ENCODE peak calls at places on chromosomes 2 and 18, in seven cellular contexts. P is MM.1S, I is fibroblast of lung, E is K562, N is mammary epithelial cell, J is A673, K is hepatocyte. Y is an unnamed sample.

GRCh38 chr2:168216351-168217005 is 30.9 kb downstream of the STK39 start:
- DNase-seq in P (no peak), I (no peak), E (no peak), N (peak), J (no peak), K (no peak), Y (no peak)

GRCh38 chr2:1052671-1053270 is 102.1 kb downstream of the SNTG2 start:
- DNase-seq in P (no peak), I (peak), E (no peak), N (no peak), J (no peak), K (peak), Y (no peak)

GRCh38 chr2:125227843-125228392 is 1202.8 kb downstream of the CNTNAP5 start:
- DNase-seq in P (peak), I (no peak), E (no peak), N (no peak), J (no peak), K (no peak), Y (no peak)

GRCh38 chr2:178005756-178006155 is 66.8 kb downstream of the PDE11A start:
- DNase-seq in P (no peak), I (no peak), E (no peak), N (no peak), J (no peak), K (no peak), Y (no peak)

GRCh38 chr2:69222984-69223658 is 163.9 kb downstream of the GFPT1 start:
- DNase-seq in P (no peak), I (peak), E (no peak), N (no peak), J (peak), K (no peak), Y (no peak)

GRCh38 chr2:221596192-221596591 is 24.1 kb upstream of the EPHA4 start:
- DNase-seq in P (no peak), I (peak), E (no peak), N (peak), J (peak), K (peak), Y (no peak)

GRCh38 chr18:40864846-40865245 is 1090.2 kb upstream of the PIK3C3 start:
- DNase-seq in P (no peak), I (no peak), E (no peak), N (no peak), J (no peak), K (no peak), Y (no peak)

GRCh38 chr2:29309090-29310054 is 194.2 kb downstream of the CLIP4 start:
- DNase-seq in P (peak), I (peak), E (peak), N (peak), J (peak), K (peak), Y (no peak)

GRCh38 chr2:47269316-47270232 is 114.5 kb upstream of the STPG4 start:
- DNase-seq in P (no peak), I (peak), E (no peak), N (peak), J (peak), K (peak), Y (peak)

GRCh38 chr2:60355849-60356261 is 197.6 kb downstream of the BCL11A start:
- DNase-seq in P (peak), I (no peak), E (no peak), N (peak), J (no peak), K (no peak), Y (no peak)

GRCh38 chr2:143701785-143702184 is 572.6 kb downstream of the ARHGAP15 start:
- DNase-seq in P (no peak), I (no peak), E (no peak), N (no peak), J (no peak), K (no peak), Y (no peak)

GRCh38 chr2:122663737-122664136 is 908.3 kb downstream of the TSN start:
- DNase-seq in P (no peak), I (no peak), E (no peak), N (no peak), J (no peak), K (no peak), Y (no peak)

GRCh38 chr18:22342625-22343024 is 75.1 kb downstream of the CTAGE1 start:
- DNase-seq in P (no peak), I (peak), E (peak), N (peak), J (peak), K (peak), Y (peak)

GRCh38 chr18:80183273-80184050 is 63.9 kb downstream of the PARD6G start:
- DNase-seq in P (no peak), I (no peak), E (no peak), N (no peak), J (no peak), K (no peak), Y (no peak)

GRCh38 chr2:63581266-63581961 is 6.9 kb downstream of the WDPCP start:
- DNase-seq in P (no peak), I (peak), E (no peak), N (peak), J (no peak), K (no peak), Y (no peak)

GRCh38 chr18:7758764-7759163 is 191.6 kb downstream of the PTPRM start:
- DNase-seq in P (no peak), I (no peak), E (no peak), N (no peak), J (no peak), K (no peak), Y (no peak)

GRCh38 chr2:28896906-28897305 is 2.4 kb downstream of the WDR43 start:
- DNase-seq in P (no peak), I (peak), E (no peak), N (peak), J (peak), K (no peak), Y (no peak)

GRCh38 chr2:72104821-72105588 is 42.7 kb downstream of the CYP26B1 start:
- DNase-seq in P (no peak), I (no peak), E (no peak), N (no peak), J (no peak), K (no peak), Y (no peak)

DNA sequence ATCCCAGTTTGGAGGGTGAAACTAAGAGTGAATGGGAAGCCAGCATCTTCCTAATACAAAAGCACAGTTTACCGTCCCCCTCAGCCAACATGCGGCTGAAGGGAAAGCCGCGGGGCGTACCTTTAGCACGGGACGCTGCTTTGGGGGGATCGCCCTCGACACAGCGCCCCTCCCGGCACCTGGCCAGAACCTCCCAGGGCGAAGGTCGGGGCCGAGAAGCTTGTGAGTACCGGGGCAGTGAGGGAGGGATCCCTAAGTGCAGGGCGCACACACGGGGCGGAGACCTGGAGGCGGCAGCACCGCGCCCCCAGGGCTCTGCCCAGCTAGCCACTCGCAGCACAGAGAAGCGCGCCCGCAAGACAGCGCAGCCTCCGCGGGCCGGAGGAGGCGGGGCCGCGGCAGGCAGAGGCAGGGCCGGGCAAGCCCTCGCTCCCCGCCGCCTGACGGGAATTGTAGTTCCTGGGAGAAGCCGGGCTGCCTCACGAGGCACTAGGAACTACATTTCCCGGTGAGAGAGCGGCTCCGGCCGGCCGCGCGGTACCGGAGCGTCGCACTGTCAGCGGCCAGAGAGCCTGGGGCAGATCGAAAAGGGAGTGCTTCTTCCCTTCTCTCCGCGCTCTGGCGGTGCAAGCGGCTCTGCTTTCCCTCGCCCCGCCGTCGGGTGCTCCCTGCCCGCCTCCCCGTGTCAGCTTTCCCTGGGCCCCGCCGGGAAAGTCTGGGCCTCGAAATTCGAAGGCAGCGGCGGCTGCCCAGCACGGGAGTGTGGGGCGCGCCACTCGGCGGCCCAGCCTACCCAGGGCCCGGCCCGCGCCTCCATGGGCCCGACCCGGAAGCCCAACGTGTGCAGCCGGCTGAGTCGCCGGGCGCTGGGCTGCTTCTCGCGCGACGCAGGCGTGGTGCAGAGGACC is at the start of the genes DCAF17 and METTL8:
- DNase-seq in P (peak), I (peak), E (peak), N (peak), J (peak), K (peak), Y (peak)
- TF ChIP-seq EZH2 in P (no peak), I (no peak), E (no peak), N (no peak), J (no peak), K (no peak), Y (no peak)

DNA sequence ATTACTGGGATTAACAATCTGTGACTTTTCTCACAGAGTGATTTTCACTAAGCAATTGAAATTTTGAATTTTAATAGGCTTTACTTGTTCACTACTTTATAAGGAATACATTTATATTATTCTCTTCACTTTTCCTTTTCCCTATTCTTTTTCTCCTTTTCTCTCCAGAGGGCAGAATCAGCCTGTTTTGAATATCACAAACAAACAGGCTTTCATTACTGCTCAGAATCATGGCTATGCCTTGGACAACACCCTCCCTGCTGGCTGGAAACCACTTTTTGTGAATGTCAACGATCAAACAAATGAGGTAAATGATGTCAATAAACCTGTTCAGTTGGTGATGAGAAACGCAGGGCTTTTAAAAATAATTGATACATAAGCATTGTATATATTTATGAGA is 35.3 kb downstream of the CPS1 start:
- DNase-seq in P (no peak), I (no peak), E (no peak), N (no peak), J (no peak), K (no peak), Y (no peak)
- TF ChIP-seq CTCF in P (no peak), I (no peak), E (no peak), N (no peak), J (no peak), K (no peak), Y (no peak)

GRCh38 chr2:42316910-42317309 is 44.1 kb downstream of the COX7A2L start:
- DNase-seq in P (no peak), I (no peak), E (no peak), N (no peak), J (no peak), K (no peak), Y (no peak)
- TF ChIP-seq EZH2 in P (no peak), I (no peak), E (no peak), N (no peak), J (no peak), K (no peak), Y (no peak)

GRCh38 chr18:37280701-37281100 is 284.9 kb downstream of the CELF4 start:
- DNase-seq in P (no peak), I (no peak), E (no peak), N (no peak), J (no peak), K (no peak), Y (no peak)

GRCh38 chr18:37277753-37278152 is 287.8 kb downstream of the CELF4 start:
- DNase-seq in P (no peak), I (no peak), E (no peak), N (no peak), J (no peak), K (no peak), Y (no peak)

GRCh38 chr18:37284260-37284659 is 281.3 kb downstream of the CELF4 start:
- DNase-seq in P (no peak), I (no peak), E (no peak), N (no peak), J (no peak), K (no peak), Y (no peak)

GRCh38 chr18:37286801-37287200 is 278.8 kb downstream of the CELF4 start:
- DNase-seq in P (no peak), I (no peak), E (no peak), N (no peak), J (no peak), K (no peak), Y (no peak)

GRCh38 chr18:37282386-37283037 is 283.1 kb downstream of the CELF4 start:
- DNase-seq in P (no peak), I (no peak), E (peak), N (no peak), J (no peak), K (no peak), Y (no peak)
- TF ChIP-seq CTCF in P (peak), I (peak), E (peak), N (peak), J (peak), K (peak), Y (peak)

GRCh38 chr2:96318723-96319122 is 6.4 kb upstream of the ITPRIPL1 start:
- DNase-seq in P (no peak), I (no peak), E (no peak), N (no peak), J (no peak), K (no peak), Y (no peak)

GRCh38 chr2:96320326-96321229 is 4.5 kb upstream of the ITPRIPL1 start:
- DNase-seq in P (no peak), I (no peak), E (no peak), N (no peak), J (no peak), K (no peak), Y (no peak)

GRCh38 chr2:96319396-96319795 is 5.7 kb upstream of the ITPRIPL1 start:
- DNase-seq in P (no peak), I (no peak), E (no peak), N (no peak), J (no peak), K (no peak), Y (no peak)

GRCh38 chr2:96323849-96324248 is 1.3 kb upstream of the ITPRIPL1 start:
- DNase-seq in P (no peak), I (no peak), E (no peak), N (no peak), J (no peak), K (no peak), Y (no peak)

DNA sequence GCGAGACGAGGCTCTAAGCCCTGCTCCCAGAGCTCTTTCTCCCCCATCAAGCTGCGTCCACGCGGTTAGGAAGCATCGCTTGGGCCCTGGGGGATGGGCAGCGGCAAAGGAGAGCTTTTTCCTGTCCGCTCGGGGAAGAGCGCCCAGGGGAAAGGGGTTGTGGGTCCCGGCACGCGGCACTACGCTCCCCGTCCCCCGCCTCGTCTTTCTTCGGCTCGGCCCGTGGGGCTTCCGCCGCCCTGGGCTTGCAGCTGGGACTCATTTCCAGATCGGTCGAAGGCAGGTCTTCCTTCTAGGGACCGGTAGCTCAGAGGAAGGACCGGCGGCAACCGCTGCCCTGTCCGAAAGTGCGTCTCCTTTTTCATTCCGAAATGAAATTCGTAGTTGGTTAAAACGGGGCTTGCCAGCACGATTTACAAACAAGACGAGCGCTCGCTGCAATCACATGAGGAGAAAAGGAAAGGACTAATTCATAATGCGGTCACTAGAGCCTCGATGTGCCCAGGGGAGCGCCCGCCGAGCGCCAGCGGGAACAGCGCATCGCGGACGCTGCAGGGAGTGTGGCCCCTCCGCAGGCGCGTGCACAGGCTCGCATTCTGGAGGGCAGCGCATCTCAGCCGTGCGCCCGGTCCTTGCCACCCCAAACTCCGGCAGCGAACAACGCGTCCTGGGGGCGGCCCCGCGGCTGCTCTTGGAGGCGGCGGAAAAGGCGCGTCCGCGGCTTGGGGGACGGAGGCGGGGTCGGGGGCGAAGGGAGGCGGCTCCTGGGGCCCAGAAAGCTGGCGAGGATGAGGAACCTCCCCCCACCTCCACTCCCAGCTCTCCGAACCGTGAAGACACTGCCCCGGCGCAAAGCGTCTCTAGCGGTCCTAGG is 3.6 kb upstream of the ITPRIPL1 start:
- DNase-seq in P (peak), I (no peak), E (peak), N (peak), J (peak), K (peak), Y (no peak)
- TF ChIP-seq EZH2 in P (no peak), I (no peak), E (no peak), N (no peak), J (no peak), K (peak), Y (peak)

GRCh38 chr2:218658671-218659257 is 659 bp downstream of the ZNF142 start:
- DNase-seq in P (peak), I (peak), E (peak), N (peak), J (peak), K (peak), Y (no peak)
- TF ChIP-seq CTCF in P (peak), I (peak), E (peak), N (peak), J (peak), K (peak), Y (peak)

GRCh38 chr2:26845021-26845420 is 2.9 kb upstream of the DPYSL5 start:
- DNase-seq in P (no peak), I (no peak), E (no peak), N (no peak), J (no peak), K (no peak), Y (no peak)

GRCh38 chr2:26846881-26847662 is 860 bp upstream of the DPYSL5 start:
- DNase-seq in P (no peak), I (no peak), E (no peak), N (no peak), J (peak), K (peak), Y (no peak)

GRCh38 chr2:26847663-26848335 is at the start of gene DPYSL5:
- DNase-seq in P (no peak), I (no peak), E (peak), N (no peak), J (peak), K (peak), Y (no peak)

GRCh38 chr2:26848336-26849055 is 564 bp downstream of the DPYSL5 start:
- DNase-seq in P (no peak), I (no peak), E (no peak), N (peak), J (peak), K (peak), Y (no peak)

GRCh38 chr2:26846334-26846863 is 1.5 kb upstream of the DPYSL5 start:
- DNase-seq in P (peak), I (peak), E (peak), N (peak), J (peak), K (peak), Y (no peak)
- TF ChIP-seq EZH2 in P (no peak), I (peak), E (peak), N (peak), J (no peak), K (no peak), Y (peak)

GRCh38 chr2:216015722-216016464 is 2.5 kb upstream of the MREG start:
- DNase-seq in P (peak), I (no peak), E (no peak), N (no peak), J (no peak), K (no peak), Y (no peak)
- TF ChIP-seq CTCF in P (no peak), I (no peak), E (no peak), N (no peak), J (no peak), K (no peak), Y (no peak)

GRCh38 chr2:19363474-19363778 is 5.0 kb upstream of the OSR1 start:
- DNase-seq in P (no peak), I (no peak), E (no peak), N (no peak), J (no peak), K (no peak), Y (no peak)
- TF ChIP-seq EZH2 in P (no peak), I (no peak), E (no peak), N (no peak), J (no peak), K (no peak), Y (no peak)